ENCODE peak calls at places on chromosomes 7 and 10, in five cellular contexts. R is sigmoid colon, Z is tibial nerve, L is HCT116, P is IMR-90. I is an unnamed sample.

GRCh38 chr10:123147635-123148413 is at the start of gene HMX2:
- DNase-seq in R (no peak), Z (no peak), L (no peak), P (no peak), I (no peak)

GRCh38 chr7:151174246-151175046 is 7.0 kb upstream of the GBX1 start:
- DNase-seq in R (no peak), Z (no peak), L (no peak), P (peak), I (no peak)

GRCh38 chr10:18381679-18382078 is 241.5 kb downstream of the CACNB2 start:
- DNase-seq in R (no peak), Z (no peak), L (no peak), P (no peak), I (no peak)

GRCh38 chr7:5597772-5598171 is 174.1 kb upstream of the TNRC18 start:
- DNase-seq in R (no peak), Z (no peak), L (no peak), P (no peak), I (no peak)

GRCh38 chr7:129006636-129007414 is 48.1 kb downstream of the TNPO3 start:
- DNase-seq in R (no peak), Z (no peak), L (no peak), P (peak), I (no peak)

GRCh38 chr10:21757601-21757901 is 223.5 kb downstream of the MLLT10 start:
- DNase-seq in R (no peak), Z (no peak), L (no peak), P (no peak), I (no peak)

GRCh38 chr10:29635711-29636144 is 957 bp upstream of the SVIL start:
- DNase-seq in R (no peak), Z (no peak), L (no peak), P (peak), I (no peak)

GRCh38 chr10:124648738-124649137 is 95.4 kb downstream of the FAM53B start:
- DNase-seq in R (peak), Z (peak), L (no peak), P (peak), I (no peak)

GRCh38 chr10:125757742-125758141 is 17.9 kb downstream of the MMP21 start:
- DNase-seq in R (no peak), Z (no peak), L (no peak), P (no peak), I (no peak)

GRCh38 chr7:150432915-150433892 is 17.2 kb upstream of the GIMAP8 start:
- DNase-seq in R (no peak), Z (no peak), L (no peak), P (no peak), I (no peak)

GRCh38 chr10:124175701-124176100 is 82.3 kb upstream of the CHST15 start:
- DNase-seq in R (no peak), Z (no peak), L (no peak), P (no peak), I (no peak)

GRCh38 chr10:90921906-90922305 is 1.0 kb upstream of the ANKRD1 start:
- DNase-seq in R (no peak), Z (no peak), L (no peak), P (no peak), I (no peak)

GRCh38 chr10:90924552-90924951 is 3.7 kb upstream of the ANKRD1 start:
- DNase-seq in R (no peak), Z (no peak), L (no peak), P (no peak), I (no peak)

GRCh38 chr7:27921081-27921836 is 181.3 kb downstream of the TAX1BP1 start:
- DNase-seq in R (no peak), Z (no peak), L (peak), P (peak), I (peak)

GRCh38 chr7:6436385-6436685 is 11.4 kb downstream of the DAGLB start:
- DNase-seq in R (no peak), Z (no peak), L (no peak), P (no peak), I (no peak)

GRCh38 chr10:36489928-36490279 is 635.5 kb upstream of the ANKRD30A start:
- DNase-seq in R (no peak), Z (no peak), L (no peak), P (peak), I (no peak)

GRCh38 chr10:60975716-60976115 is 31.7 kb upstream of the RHOBTB1 start:
- DNase-seq in R (no peak), Z (no peak), L (no peak), P (peak), I (no peak)

GRCh38 chr7:69871213-69871885 is 273.1 kb downstream of the AUTS2 start:
- DNase-seq in R (no peak), Z (no peak), L (no peak), P (peak), I (no peak)

GRCh38 chr10:45488365-45488764 is 114.3 kb downstream of the ALOX5 start:
- DNase-seq in R (no peak), Z (no peak), L (no peak), P (no peak), I (no peak)

GRCh38 chr7:76261329-76261728 is 41.1 kb upstream of the HSPB1 start:
- DNase-seq in R (no peak), Z (no peak), L (no peak), P (no peak), I (no peak)

GRCh38 chr10:14093735-14094484 is 236.8 kb downstream of the FRMD4A start:
- DNase-seq in R (no peak), Z (no peak), L (no peak), P (peak), I (no peak)

GRCh38 chr10:2476236-2476814 is 591.0 kb upstream of the PFKP start:
- DNase-seq in R (peak), Z (no peak), L (no peak), P (no peak), I (no peak)

GRCh38 chr7:133054167-133054840 is 27.6 kb downstream of the CHCHD3 start:
- DNase-seq in R (no peak), Z (no peak), L (no peak), P (peak), I (no peak)

GRCh38 chr10:37314350-37314749 is 189.0 kb downstream of the ANKRD30A start:
- DNase-seq in R (no peak), Z (no peak), L (no peak), P (no peak), I (no peak)

GRCh38 chr10:71836594-71836970 is 14.5 kb downstream of the PSAP start:
- DNase-seq in R (no peak), Z (no peak), L (no peak), P (no peak), I (no peak)

GRCh38 chr7:134419085-134419484 is 39.8 kb downstream of the AKR1B1 start:
- DNase-seq in R (no peak), Z (no peak), L (no peak), P (no peak), I (no peak)

GRCh38 chr7:77684030-77684429 is 12.2 kb upstream of the RSBN1L start:
- DNase-seq in R (no peak), Z (peak), L (no peak), P (peak), I (no peak)

GRCh38 chr7:147640821-147641220 is 949.7 kb upstream of the C7orf33 start:
- DNase-seq in R (no peak), Z (no peak), L (no peak), P (no peak), I (no peak)

DNA sequence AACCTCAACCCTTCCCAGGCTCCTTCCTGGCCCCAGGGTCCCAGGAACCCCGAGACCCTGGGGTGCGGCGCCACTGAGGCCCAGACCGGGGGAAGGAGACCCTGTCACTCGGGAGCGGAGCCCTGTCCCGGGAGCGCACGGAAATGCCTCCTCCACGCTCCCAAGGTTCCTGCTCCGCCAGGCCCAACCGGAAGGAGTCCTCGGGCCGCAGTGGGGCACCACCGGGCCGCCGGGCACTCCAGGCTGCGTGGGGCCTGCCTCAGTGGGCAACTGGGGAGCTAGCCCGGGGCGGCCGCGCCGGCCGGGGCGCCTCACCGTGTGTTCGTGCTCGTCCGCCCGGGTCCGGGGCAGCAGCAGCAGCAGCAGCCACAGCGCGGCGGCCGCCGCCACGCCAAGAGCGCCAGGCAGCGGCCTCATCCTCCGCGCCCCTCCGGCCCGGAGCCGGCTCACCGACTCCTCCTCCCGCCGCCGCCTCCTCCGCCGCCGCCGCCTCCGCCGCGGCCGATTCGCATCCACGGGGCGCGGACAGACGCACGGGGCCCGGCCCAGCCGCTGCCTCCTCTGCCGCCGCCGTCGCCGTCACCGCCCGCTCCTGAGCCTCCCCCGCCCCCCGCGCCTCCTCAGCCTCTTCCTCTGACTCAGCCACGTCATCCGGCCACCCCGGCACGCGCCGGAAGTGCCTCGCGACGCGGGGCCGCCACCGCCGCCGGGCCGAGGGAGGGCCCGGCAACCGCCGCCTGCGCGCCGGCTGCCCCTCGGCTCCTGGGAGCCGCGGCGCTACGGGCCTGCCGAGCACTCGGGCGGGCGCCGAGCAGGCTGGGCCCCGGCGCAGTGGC is at the start of gene TM9SF3:
- DNase-seq in R (peak), Z (peak), L (peak), P (peak), I (peak)
- TF ChIP-seq POLR2A in R (peak), Z (peak), L (peak), P (peak), I (peak)

DNA sequence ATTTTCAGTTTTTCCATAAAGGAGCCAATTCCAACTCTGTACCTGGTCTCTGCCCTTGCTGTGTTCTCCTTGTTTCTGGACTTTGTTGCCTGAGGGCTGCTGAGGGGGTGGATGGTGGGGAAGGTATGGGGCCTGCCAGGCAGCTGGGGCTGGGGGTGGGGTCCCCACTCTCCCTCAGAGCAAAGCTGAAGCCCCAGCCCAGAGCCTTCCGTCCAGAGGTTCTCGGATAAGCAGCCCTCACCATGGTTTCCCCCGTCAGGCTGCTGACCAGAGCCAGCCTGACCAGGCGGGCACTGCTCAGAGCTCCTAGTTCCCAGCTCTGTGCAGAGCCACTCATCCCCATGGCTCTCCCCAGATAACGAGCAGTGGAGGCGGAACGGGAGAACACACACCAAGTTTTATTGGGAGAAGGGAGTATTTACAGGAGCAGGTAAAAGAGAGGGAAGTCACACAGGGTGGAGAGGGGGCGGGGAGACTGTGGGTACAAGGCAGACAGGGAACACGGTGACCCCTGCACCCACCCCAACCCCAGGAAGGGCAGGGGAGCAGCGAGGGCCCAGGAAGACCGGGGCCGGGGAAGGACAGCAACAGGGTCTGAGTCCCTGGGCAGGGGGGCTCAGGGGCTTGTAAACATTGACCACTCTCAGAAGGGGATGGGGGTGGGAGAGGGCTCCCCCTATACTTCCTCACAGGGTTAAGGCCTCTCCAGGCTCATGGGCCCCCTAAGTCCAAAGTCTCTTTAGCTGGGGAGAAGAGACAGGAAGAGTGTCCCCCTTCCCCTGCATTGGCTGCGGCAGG is 5.8 kb downstream of the GNB2 start:
- DNase-seq in R (peak), Z (no peak), L (no peak), P (no peak), I (peak)
- TF ChIP-seq POLR2A in R (no peak), Z (no peak), L (no peak), P (no peak), I (no peak)

GRCh38 chr10:100999742-101000601 is at the start of gene LZTS2:
- DNase-seq in R (peak), Z (no peak), L (no peak), P (no peak), I (no peak)

GRCh38 chr10:101002456-101002855 is 2.8 kb downstream of the LZTS2 start:
- DNase-seq in R (peak), Z (no peak), L (no peak), P (no peak), I (no peak)

GRCh38 chr10:100998991-100999741 is 442 bp upstream of the LZTS2 start:
- DNase-seq in R (peak), Z (peak), L (no peak), P (peak), I (peak)

GRCh38 chr10:101000602-101000991 is 989 bp downstream of the LZTS2 start:
- DNase-seq in R (peak), Z (no peak), L (no peak), P (no peak), I (no peak)

GRCh38 chr10:101001225-101002035 is 1.8 kb downstream of the LZTS2 start:
- DNase-seq in R (peak), Z (peak), L (no peak), P (peak), I (no peak)
- TF ChIP-seq POLR2A in R (peak), Z (peak), L (no peak), P (peak), I (no peak)

DNA sequence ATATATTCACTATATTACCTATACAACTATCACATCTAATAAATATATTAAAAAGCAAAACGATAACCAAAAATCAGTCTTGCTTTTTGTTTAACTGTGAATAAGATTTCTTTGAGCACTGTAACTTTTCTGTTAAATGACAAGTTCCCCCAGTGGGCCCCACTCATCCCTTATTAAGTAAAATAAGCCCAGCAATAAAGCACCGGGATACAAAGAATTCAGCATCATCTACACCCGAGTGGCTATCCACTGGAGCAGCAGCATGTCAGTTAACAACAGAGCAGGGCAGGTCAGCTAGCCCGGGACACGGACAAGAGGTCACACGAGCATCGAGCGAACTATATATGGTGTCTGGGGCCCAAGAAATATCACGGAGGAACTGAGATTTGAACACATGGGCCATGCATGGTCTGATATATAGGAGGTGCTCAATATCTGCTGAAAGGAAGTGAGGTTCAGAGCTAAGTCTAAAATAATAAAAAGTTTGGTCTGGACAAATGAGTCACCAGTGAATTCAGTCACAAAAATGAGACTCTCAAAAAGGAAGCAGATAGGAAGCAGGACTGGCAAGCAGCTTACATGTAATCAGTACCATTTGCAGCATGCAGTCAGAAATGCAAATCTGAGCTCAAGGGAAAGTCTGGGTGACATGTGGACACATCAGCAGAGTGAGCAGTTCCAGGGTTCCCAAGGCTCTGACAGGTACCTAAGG is 4.1 kb downstream of the ERCC6 start:
- DNase-seq in R (no peak), Z (no peak), L (no peak), P (peak), I (peak)
- TF ChIP-seq POLR2A in R (no peak), Z (no peak), L (no peak), P (no peak), I (peak)

GRCh38 chr7:100154651-100155491 is 3.7 kb downstream of the TRAPPC14 start:
- DNase-seq in R (no peak), Z (no peak), L (no peak), P (no peak), I (no peak)
- TF ChIP-seq POLR2A in R (no peak), Z (no peak), L (no peak), P (no peak), I (no peak)

DNA sequence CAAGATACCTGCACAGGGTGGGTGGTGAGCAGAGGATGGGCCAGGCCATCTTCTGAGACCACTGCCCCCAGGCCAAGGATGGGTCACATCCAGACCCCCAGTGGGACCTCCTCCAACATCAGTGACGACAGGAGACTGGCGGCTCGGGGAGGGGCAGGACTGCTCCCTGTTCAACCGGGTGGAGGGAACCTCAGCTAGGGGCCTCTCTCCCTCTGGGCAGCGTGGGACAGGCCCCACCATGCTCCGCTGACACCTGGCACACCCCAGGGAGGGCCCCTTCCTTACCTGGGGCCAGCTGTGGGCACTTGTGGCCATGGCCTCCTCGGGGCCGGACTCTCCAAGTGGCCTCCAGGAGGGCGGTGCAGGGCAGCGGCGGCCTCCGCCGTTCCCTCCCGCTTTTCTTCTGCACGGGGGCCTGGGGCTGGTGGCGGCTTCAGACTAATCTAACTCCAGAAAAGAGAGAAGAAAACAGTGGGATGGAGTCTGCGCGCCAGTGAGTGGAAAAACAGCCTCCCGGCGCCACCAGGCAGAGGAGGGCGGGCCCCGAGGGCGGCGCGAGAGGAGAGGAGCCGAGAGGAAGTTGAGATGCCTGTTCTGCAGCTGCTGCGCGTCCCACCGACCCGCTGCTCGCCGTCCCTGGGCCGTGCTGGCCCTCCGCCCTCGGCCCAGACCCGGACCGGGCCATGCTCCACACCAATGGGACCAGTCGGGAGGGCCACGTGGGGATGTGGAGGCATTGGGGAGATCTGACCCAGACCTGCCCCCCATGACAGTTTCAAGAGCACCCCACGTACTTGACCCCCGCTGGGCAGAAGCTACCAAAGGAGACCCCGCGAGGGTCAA is at the start of gene CALHM2:
- DNase-seq in R (peak), Z (peak), L (no peak), P (peak), I (peak)
- TF ChIP-seq POLR2A in R (no peak), Z (peak), L (peak), P (no peak), I (no peak)

GRCh38 chr10:58266003-58266825 is 1.5 kb downstream of the IPMK start:
- DNase-seq in R (no peak), Z (no peak), L (no peak), P (peak), I (no peak)

GRCh38 chr10:58266826-58267712 is 625 bp downstream of the IPMK start:
- DNase-seq in R (peak), Z (peak), L (no peak), P (peak), I (no peak)

GRCh38 chr10:58268454-58268945 is 462 bp upstream of the CISD1 start:
- DNase-seq in R (peak), Z (no peak), L (no peak), P (no peak), I (no peak)

GRCh38 chr10:58267713-58268453 is at the start of gene IPMK:
- DNase-seq in R (peak), Z (peak), L (peak), P (peak), I (peak)

DNA sequence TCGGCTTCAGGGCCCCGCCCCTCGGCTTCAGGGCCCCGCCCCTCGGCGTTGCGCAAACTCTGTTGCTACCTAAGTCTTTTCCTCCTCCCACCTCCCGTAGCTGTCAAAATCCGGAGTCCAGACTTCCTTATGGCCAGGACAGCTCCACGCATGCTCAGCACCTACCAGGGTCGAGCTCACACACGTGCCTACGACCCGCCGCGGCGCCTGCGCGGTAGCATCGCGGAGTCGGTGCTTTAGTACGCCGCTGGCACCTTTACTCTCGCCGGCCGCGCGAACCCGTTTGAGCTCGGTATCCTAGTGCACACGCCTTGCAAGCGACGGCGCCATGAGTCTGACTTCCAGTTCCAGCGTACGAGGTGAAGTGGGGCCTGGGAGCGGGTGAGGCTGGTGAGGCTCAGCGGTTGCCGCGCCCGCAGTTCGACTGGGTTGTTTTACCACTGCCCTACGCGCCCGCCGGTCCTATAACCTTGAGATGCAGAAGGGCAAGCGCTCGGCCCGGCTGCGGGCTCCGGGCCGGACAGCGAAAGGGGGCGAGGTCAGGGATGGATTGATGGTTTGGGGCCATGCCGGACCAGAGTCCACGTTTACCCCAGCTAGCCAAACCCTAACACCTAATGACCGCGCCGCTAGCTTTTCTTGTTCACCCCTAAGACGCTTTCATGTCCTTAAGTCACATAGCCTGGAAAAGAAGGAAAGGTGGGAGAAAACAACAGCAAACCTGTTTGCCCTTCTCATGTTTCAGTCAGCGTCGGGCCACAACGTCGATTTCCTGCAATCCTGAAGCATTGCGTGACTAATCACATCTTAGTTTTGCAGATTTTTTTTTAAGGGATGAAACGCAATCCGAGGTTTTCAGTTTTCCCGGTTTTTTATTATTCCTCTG is at the start of gene CISD1:
- DNase-seq in R (peak), Z (peak), L (peak), P (peak), I (peak)
- TF ChIP-seq POLR2A in R (peak), Z (peak), L (peak), P (peak), I (peak)

I was measured in GM12891.